ENCODE peak calls at places on chromosomes 11 and 22, in four cellular contexts. V, N, G and D are unnamed samples.

GRCh38 chr11:130122141-130122575 is 37.4 kb upstream of the ST14 start:
- DNase-seq in V (no peak), N (no peak), G (no peak), D (no peak)

GRCh38 chr11:13859986-13860385 is 102.5 kb upstream of the SPON1 start:
- DNase-seq in V (no peak), N (no peak), G (no peak), D (no peak)

GRCh38 chr11:69609351-69609750 is 31.6 kb upstream of the CCND1 start:
- DNase-seq in V (no peak), N (no peak), G (peak; percentile 23), D (no peak)

GRCh38 chr11:103806130-103806900 is 230.1 kb upstream of the DDI1 start:
- DNase-seq in V (no peak), N (no peak), G (peak; percentile 92), D (peak; percentile 93)

GRCh38 chr11:10192036-10192435 is 102.0 kb downstream of the SBF2 start:
- DNase-seq in V (no peak), N (no peak), G (no peak), D (peak; percentile 63)

GRCh38 chr22:40541300-40541699 is 95.2 kb downstream of the MRTFA start:
- DNase-seq in V (no peak), N (no peak), G (no peak), D (no peak)

GRCh38 chr11:95512682-95513081 is 276.9 kb downstream of the FAM76B start:
- DNase-seq in V (no peak), N (no peak), G (peak; percentile 83), D (peak; percentile 96)

GRCh38 chr22:49177666-49178065 is 650.0 kb downstream of the BRD1 start:
- DNase-seq in V (peak; percentile 19), N (no peak), G (no peak), D (no peak)

GRCh38 chr11:119167933-119168332 is 592 bp upstream of the NLRX1 start:
- DNase-seq in V (no peak), N (no peak), G (no peak), D (no peak)
- H3K4me3 ChIP-seq in V (peak overlapping the region; percentile 90), N (no peak overlapping the region), G (no peak overlapping the region), D (no peak overlapping the region)

DNA sequence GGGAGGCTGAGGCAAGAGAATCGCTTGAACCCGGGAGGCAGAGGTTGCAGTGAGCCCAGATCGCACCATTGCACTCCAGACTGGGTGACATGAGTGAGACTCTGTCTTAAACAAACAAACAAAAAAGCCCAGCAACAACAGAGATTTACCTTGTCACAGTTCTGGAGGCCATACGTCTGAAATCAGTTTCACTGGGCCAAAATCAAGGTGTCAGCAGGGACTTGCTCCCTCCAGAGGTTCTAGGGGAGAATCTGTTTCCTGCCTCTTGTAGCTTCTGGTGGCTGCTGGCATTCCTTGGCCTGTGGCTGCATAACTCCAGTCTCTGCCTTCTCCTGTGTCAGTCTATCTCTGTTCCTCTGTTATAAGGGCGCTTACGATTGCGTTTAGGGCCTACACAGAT is 1.5 kb downstream of the DDX10 start:
- DNase-seq in V (no peak), N (no peak), G (no peak), D (no peak)
- TF ChIP-seq CTCF in V (no peak), N (no peak), G (no peak), D (peak; percentile 1)

GRCh38 chr22:43133401-43133800 is 9.8 kb downstream of the MCAT start:
- DNase-seq in V (no peak), N (no peak), G (no peak), D (no peak)

GRCh38 chr22:43135565-43135964 is 7.6 kb downstream of the MCAT start:
- DNase-seq in V (no peak), N (no peak), G (no peak), D (no peak)

GRCh38 chr22:43136255-43136654 is 6.9 kb downstream of the MCAT start:
- DNase-seq in V (no peak), N (peak; percentile 60), G (peak; percentile 23), D (peak; percentile 25)

GRCh38 chr22:43134553-43134952 is 8.6 kb downstream of the MCAT start:
- DNase-seq in V (no peak), N (no peak), G (no peak), D (no peak)

DNA sequence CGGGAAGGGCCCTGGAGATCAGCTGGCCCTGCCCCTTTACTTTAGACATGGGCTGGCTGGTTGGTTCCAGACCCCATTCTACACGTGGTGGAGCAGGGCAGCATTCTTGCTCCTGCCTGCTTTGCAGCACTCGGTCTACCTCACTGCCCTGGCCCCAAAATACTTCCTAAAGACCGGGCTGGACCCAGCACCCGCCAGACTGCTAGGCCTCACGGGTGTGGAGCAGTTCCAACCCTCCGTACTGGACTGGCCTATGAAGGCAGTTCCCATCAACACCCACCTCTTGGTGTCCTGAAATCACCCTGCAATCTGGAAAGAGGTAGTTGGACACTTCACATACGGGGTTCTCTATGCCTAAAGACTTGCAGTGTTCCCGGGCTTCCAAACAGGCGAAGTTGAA is 6.4 kb downstream of the MCAT start:
- DNase-seq in V (no peak), N (no peak), G (no peak), D (no peak)
- H3K4me3 ChIP-seq in V (no peak overlapping the region), N (no peak overlapping the region), G (no peak overlapping the region), D (no peak overlapping the region)

DNA sequence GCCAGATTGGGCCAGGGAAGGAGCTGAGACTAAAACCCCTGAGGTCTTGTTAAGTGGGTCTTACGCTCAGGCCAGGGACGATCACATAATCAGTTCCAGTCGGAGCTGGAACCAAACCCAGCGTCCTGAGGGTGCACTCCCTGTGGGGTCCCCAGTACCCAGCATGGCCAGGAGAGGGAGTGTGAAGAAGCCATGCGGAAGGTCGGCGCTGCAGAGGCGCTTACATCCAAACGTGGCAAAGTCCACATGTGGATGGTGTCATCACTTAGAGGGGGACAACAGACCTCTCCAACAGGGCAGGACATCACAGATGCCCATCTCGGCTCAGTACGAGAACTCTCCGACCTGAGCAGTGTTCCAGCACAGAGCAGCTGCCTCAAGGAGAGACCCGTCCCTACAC is 8.3 kb downstream of the ATP5MGL start:
- DNase-seq in V (no peak), N (peak; percentile 52), G (no peak), D (no peak)
- TF ChIP-seq CTCF in V (no peak), N (peak; percentile 38), G (peak; percentile 49), D (peak; percentile 40)